ENCODE peak calls at places on chromosome 4, in nine cellular contexts. B is stomach, W is esophagus squamous epithelium, E is uterus, M is HCT116, C is tibial nerve, J is A549, D is adrenal gland, S is body of pancreas. K is an unnamed sample. For H3K9me3, the result is how much of the 10 kb centered on the place peaks cover.

GRCh38 chr4:73603854-73604584 is 16.2 kb downstream of the RASSF6 start:
- DNase-seq in D (no peak), M (no peak), S (no peak), E (no peak), B (no peak), W (no peak), J (peak), C (no peak), K (no peak)

GRCh38 chr4:43330288-43330687 is 437.8 kb downstream of the GRXCR1 start:
- DNase-seq in E (no peak), B (no peak), W (no peak), D (no peak), S (no peak), C (no peak), J (no peak), M (no peak), K (no peak)

GRCh38 chr4:38449506-38450174 is 214.4 kb upstream of the KLF3 start:
- DNase-seq in M (no peak), D (no peak), S (peak), C (no peak), J (no peak), E (no peak), W (no peak), B (no peak), K (no peak)

GRCh38 chr4:118865091-118865708 is 23.5 kb upstream of the SYNPO2 start:
- DNase-seq in S (peak), J (peak), B (peak), D (peak), C (no peak), W (no peak), M (peak), E (peak), K (peak)

GRCh38 chr4:136526517-136526916 is 1005.8 kb downstream of the PCDH18 start:
- DNase-seq in W (no peak), M (no peak), J (no peak), D (no peak), S (no peak), E (no peak), B (no peak), C (no peak), K (no peak)

GRCh38 chr4:186725422-186726149 is 1.9 kb upstream of the FAT1 start:
- DNase-seq in D (peak), C (peak), S (peak), W (no peak), J (peak), M (peak), B (peak), E (peak), K (peak)

GRCh38 chr4:2931765-2932560 is 31.2 kb downstream of the NOP14 start:
- DNase-seq in D (peak), J (no peak), C (no peak), W (peak), B (peak), M (no peak), S (peak), E (peak), K (peak)

GRCh38 chr4:150583287-150584197 is 1.6 kb downstream of the MAB21L2 start:
- DNase-seq in J (no peak), C (no peak), S (no peak), B (no peak), W (no peak), E (no peak), D (no peak), M (no peak), K (no peak)

GRCh38 chr4:81260443-81261102 is 45.6 kb upstream of the PRKG2 start:
- DNase-seq in J (no peak), E (no peak), B (no peak), M (no peak), C (no peak), D (no peak), W (no peak), S (no peak), K (no peak)

GRCh38 chr4:139950568-139950967 is 203.4 kb downstream of the MAML3 start:
- DNase-seq in B (no peak), W (no peak), M (no peak), J (no peak), E (no peak), D (no peak), C (no peak), S (no peak), K (no peak)

GRCh38 chr4:25856756-25857155 is 6.0 kb downstream of the SEL1L3 start:
- DNase-seq in J (no peak), E (no peak), B (no peak), S (no peak), C (no peak), W (no peak), D (no peak), M (no peak), K (no peak)
- TF ChIP-seq POLR2A in J (no peak), E (no peak), B (no peak), S (no peak), C (no peak), W (no peak), D (no peak), M (no peak), K (no peak)

GRCh38 chr4:26271703-26272102 is 49.1 kb upstream of the RBPJ start:
- DNase-seq in B (no peak), M (no peak), D (no peak), E (no peak), C (no peak), S (no peak), J (no peak), W (no peak), K (no peak)
- H3K9me3 ChIP-seq in B (under half), M (under half), D (under half), E (under half), C (under half), S (under half), J (under half), W (under half), K (under half)

GRCh38 chr4:13891544-13891939 is 264.0 kb upstream of the BOD1L1 start:
- DNase-seq in E (no peak), B (no peak), M (no peak), S (no peak), J (no peak), D (no peak), C (no peak), W (no peak), K (no peak)

GRCh38 chr4:13893987-13894386 is 266.5 kb upstream of the BOD1L1 start:
- DNase-seq in S (no peak), M (no peak), B (no peak), D (no peak), W (no peak), C (no peak), J (no peak), E (no peak), K (no peak)

GRCh38 chr4:13888112-13888511 is 260.6 kb upstream of the BOD1L1 start:
- DNase-seq in W (no peak), M (no peak), C (no peak), B (no peak), D (no peak), J (peak), S (no peak), E (no peak), K (no peak)

GRCh38 chr4:13893221-13893620 is 265.7 kb upstream of the BOD1L1 start:
- DNase-seq in C (no peak), D (no peak), W (no peak), B (no peak), J (no peak), S (no peak), M (no peak), E (no peak), K (no peak)

DNA sequence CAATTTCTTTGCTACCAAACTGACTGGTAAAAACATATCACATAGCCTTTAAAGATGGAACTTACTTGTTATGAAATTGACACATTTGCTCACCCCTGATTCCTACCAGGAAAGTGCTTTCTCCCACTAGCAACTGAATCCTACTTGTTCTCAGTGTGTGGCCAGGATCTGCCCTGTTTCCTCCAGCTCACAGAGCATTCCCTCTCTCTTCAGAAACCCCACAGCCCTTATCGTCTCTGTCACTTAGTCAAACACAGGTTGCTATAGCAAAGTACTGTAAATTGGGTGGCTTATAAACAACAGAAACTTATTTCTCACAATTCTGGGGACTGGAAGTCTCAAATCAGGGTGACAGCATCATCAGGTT is 265.2 kb upstream of the BOD1L1 start:
- DNase-seq in W (no peak), E (no peak), M (no peak), J (peak), S (no peak), B (no peak), C (no peak), D (no peak), K (no peak)
- TF ChIP-seq POLR2A in W (no peak), E (no peak), M (no peak), J (no peak), S (no peak), B (no peak), C (no peak), D (no peak), K (no peak)

DNA sequence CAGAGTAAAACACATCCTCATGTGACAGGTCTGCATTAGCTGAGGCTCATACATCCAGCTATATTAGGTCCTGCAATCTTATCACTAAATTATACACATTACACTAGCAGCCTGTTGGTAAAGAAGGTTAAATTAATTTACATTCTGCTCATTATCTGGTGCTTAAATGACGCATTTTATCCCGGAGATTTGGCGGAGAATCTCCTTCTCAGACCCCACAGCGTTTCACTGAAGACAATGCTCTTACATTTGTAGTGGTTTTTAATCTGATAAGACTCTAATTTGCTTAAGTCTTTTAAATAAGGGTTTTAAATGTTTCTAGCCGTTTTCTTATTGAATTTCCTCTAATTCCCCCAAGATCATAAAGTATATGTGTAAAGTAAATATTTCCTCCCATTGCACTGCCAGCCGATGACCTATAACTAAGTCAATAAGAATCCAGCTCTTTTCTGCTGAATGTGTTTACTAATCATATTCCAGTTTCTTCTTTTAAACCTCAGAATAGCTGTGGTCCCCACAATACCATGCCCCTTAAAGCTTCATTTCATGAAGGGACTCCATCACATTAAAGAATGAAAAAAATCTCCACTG is 2.1 kb upstream of the PITX2 start:
- DNase-seq in J (no peak), D (no peak), C (no peak), B (no peak), M (no peak), E (no peak), S (no peak), W (no peak), K (no peak)
- H3K9me3 ChIP-seq in J (under half), D (under half), C (under half), B (under half), M (under half), E (under half), S (under half), W (under half), K (under half)

DNA sequence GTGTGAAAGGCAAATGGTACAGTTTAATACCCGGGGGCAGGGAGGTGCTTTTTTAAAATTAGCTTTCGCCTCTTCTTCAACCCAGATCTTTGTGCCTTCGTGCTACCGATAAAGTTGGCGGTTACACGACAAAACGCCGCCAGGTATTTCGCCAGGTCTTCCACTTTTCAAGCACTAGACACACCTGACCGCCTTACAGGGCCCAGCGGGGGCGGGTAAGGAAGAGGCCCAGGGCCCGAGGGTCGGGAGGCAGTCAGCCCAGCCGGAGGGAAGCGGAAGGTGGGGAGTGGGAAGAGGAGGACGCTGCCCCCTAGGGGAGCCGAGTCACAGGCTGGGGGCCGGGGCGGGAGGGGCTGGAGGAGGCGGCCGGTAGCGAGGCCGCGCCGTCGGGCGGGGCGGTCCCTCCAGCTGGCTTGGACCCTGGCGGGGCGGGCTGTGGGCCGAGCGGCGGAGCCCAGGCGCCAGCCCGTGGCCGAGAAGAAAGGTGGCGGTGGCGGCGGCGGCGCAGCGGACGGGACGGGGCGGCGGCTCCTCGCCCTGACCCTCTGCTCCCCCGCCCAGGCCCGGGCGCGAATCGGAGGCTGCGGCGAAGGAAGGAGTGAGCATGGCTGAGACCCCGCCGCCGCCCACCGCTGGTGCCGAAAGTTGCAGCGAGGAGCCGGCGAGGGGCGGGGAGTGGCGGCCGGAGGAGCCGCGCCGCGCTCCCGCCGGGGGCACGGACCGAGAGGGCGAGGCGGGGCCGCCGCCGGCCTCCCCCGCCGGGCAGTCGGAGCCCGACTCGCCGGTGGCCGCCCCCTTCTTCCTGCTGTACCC is 16.2 kb downstream of the UTP3 start:
- DNase-seq in W (peak), E (peak), C (peak), D (peak), B (peak), M (peak), J (peak), S (peak), K (peak)
- TF ChIP-seq POLR2A in W (peak), E (peak), C (peak), D (peak), B (no peak), M (no peak), J (peak), S (peak), K (no peak)

GRCh38 chr4:107444-108429 is 16.6 kb upstream of the ZNF718 start:
- DNase-seq in D (no peak), B (no peak), S (no peak), C (no peak), E (no peak), W (no peak), M (no peak), J (no peak), K (no peak)
- H3K9me3 ChIP-seq in D (under half), B (half or more), S (under half), C (under half), E (under half), W (half or more), M (under half), J (under half), K (under half)

DNA sequence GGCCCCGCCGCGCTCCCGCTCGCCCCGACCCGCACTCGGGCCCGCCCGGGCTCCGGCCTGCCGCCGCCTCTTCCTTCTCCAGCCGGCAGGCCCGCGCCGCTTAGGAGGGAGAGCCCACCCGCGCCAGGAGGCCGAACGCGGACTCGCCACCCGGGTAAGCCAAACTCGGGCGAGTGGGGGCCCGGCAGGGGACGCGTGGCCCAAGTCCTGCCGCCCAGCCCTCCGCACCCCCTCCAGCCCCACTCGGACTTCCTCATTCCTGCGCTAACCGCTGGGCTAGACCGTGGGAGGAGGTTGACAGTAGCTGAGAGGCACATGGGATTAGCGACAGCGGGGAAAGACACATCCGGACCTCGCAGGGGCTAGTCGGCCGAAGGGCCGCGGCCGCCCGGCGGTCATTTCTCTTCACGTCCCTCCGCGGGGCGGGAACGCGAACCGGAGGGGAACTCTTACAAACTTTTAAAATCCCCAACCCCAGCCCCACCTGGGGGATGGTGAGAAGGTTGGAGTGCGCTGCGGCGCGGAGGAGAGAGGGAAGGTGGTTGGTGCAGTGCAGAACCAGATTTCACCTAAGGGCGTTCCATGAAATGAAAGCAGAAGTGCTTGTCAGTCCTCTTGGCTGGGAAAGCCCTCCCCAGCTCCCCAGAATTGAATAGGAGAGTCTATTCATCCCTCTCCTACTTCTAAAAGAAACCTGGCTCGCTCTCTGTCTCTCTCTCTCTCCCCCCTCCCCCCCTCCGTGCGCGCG is 650 bp downstream of the NFKB1 start:
- DNase-seq in M (peak), E (peak), C (peak), W (peak), D (peak), B (peak), J (peak), S (peak), K (peak)
- TF ChIP-seq POLR2A in M (peak), E (no peak), C (no peak), W (peak), D (no peak), B (no peak), J (peak), S (peak), K (peak)